ENCODE peak calls at places on chromosomes 4 and X, in nine cellular contexts. One of them, this sample, is unnamed.

GRCh38 chr4:147076179-147076578 is 130.5 kb upstream of the TTC29 start:
- DNase-seq in cardiac muscle cell: peak; percentile 45
- DNase-seq in ovary: no peak
- DNase-seq in mesenchymal stem cell: no peak
- DNase-seq in lung: no peak
- DNase-seq in fibroblast of lung: no peak
- DNase-seq in CD8-positive, alpha-beta memory T cell: no peak
- DNase-seq in H1: no peak
- DNase-seq in breast epithelium: no peak
- DNase-seq in this sample: no peak

GRCh38 chrX:23344208-23344903 is 9.7 kb downstream of the PTCHD1 start:
- DNase-seq in cardiac muscle cell: no peak
- DNase-seq in ovary: no peak
- DNase-seq in mesenchymal stem cell: no peak
- DNase-seq in lung: no peak
- DNase-seq in fibroblast of lung: peak; percentile 20
- DNase-seq in CD8-positive, alpha-beta memory T cell: no peak
- DNase-seq in H1: no peak
- DNase-seq in breast epithelium: no peak
- DNase-seq in this sample: no peak

GRCh38 chr4:105280338-105280809 is 133.7 kb downstream of the TET2 start:
- DNase-seq in cardiac muscle cell: no peak
- DNase-seq in ovary: no peak
- DNase-seq in mesenchymal stem cell: peak; percentile 18
- DNase-seq in lung: no peak
- DNase-seq in fibroblast of lung: peak; percentile 99
- DNase-seq in CD8-positive, alpha-beta memory T cell: no peak
- DNase-seq in H1: no peak
- DNase-seq in breast epithelium: no peak
- DNase-seq in this sample: no peak

GRCh38 chr4:22434895-22435294 is 81.0 kb downstream of the ADGRA3 start:
- DNase-seq in cardiac muscle cell: peak; percentile 76
- DNase-seq in ovary: no peak
- DNase-seq in mesenchymal stem cell: peak; percentile 60
- DNase-seq in lung: no peak
- DNase-seq in fibroblast of lung: peak; percentile 63
- DNase-seq in CD8-positive, alpha-beta memory T cell: no peak
- DNase-seq in H1: no peak
- DNase-seq in breast epithelium: no peak
- DNase-seq in this sample: no peak

GRCh38 chr4:42512226-42512625 is 114.9 kb downstream of the SHISA3 start:
- DNase-seq in cardiac muscle cell: no peak
- DNase-seq in ovary: no peak
- DNase-seq in mesenchymal stem cell: no peak
- DNase-seq in lung: no peak
- DNase-seq in fibroblast of lung: no peak
- DNase-seq in CD8-positive, alpha-beta memory T cell: no peak
- DNase-seq in H1: no peak
- DNase-seq in breast epithelium: no peak
- DNase-seq in this sample: no peak

GRCh38 chrX:123432362-123433150 is 248.5 kb downstream of the GRIA3 start:
- DNase-seq in cardiac muscle cell: no peak
- DNase-seq in ovary: no peak
- DNase-seq in mesenchymal stem cell: no peak
- DNase-seq in lung: no peak
- DNase-seq in fibroblast of lung: no peak
- DNase-seq in CD8-positive, alpha-beta memory T cell: no peak
- DNase-seq in H1: no peak
- DNase-seq in breast epithelium: no peak
- DNase-seq in this sample: no peak

GRCh38 chr4:86556791-86557415 is 37.2 kb upstream of the PTPN13 start:
- DNase-seq in cardiac muscle cell: no peak
- DNase-seq in ovary: no peak
- DNase-seq in mesenchymal stem cell: no peak
- DNase-seq in lung: no peak
- DNase-seq in fibroblast of lung: peak; percentile 36
- DNase-seq in CD8-positive, alpha-beta memory T cell: no peak
- DNase-seq in H1: no peak
- DNase-seq in breast epithelium: no peak
- DNase-seq in this sample: no peak

GRCh38 chr4:144712775-144713174 is 66.8 kb downstream of the HHIP start:
- DNase-seq in cardiac muscle cell: no peak
- DNase-seq in ovary: no peak
- DNase-seq in mesenchymal stem cell: no peak
- DNase-seq in lung: no peak
- DNase-seq in fibroblast of lung: peak; percentile 90
- DNase-seq in CD8-positive, alpha-beta memory T cell: no peak
- DNase-seq in H1: no peak
- DNase-seq in breast epithelium: no peak
- DNase-seq in this sample: no peak

GRCh38 chr4:84792366-84793301 is 173.9 kb downstream of the WDFY3 start:
- DNase-seq in cardiac muscle cell: no peak
- DNase-seq in ovary: no peak
- DNase-seq in mesenchymal stem cell: peak; percentile 22
- DNase-seq in lung: no peak
- DNase-seq in fibroblast of lung: no peak
- DNase-seq in CD8-positive, alpha-beta memory T cell: no peak
- DNase-seq in H1: no peak
- DNase-seq in breast epithelium: no peak
- DNase-seq in this sample: no peak

GRCh38 chrX:107712231-107713204 is 63.1 kb downstream of the TSC22D3 start:
- DNase-seq in cardiac muscle cell: no peak
- DNase-seq in ovary: no peak
- DNase-seq in mesenchymal stem cell: peak; percentile 93
- DNase-seq in lung: no peak
- DNase-seq in fibroblast of lung: peak; percentile 64
- DNase-seq in CD8-positive, alpha-beta memory T cell: peak; percentile 75
- DNase-seq in H1: no peak
- DNase-seq in breast epithelium: no peak
- DNase-seq in this sample: no peak

GRCh38 chr4:127936974-127937373 is 28.0 kb downstream of the MFSD8 start:
- DNase-seq in cardiac muscle cell: no peak
- DNase-seq in ovary: no peak
- DNase-seq in mesenchymal stem cell: peak; percentile 7
- DNase-seq in lung: no peak
- DNase-seq in fibroblast of lung: peak; percentile 56
- DNase-seq in CD8-positive, alpha-beta memory T cell: no peak
- DNase-seq in H1: no peak
- DNase-seq in breast epithelium: no peak
- DNase-seq in this sample: no peak

GRCh38 chr4:5050520-5050955 is 742 bp upstream of the STK32B start:
- DNase-seq in cardiac muscle cell: peak; percentile 81
- DNase-seq in ovary: peak; percentile 65
- DNase-seq in mesenchymal stem cell: peak; percentile 86
- DNase-seq in lung: peak; percentile 57
- DNase-seq in fibroblast of lung: peak; percentile 74
- DNase-seq in CD8-positive, alpha-beta memory T cell: no peak
- DNase-seq in H1: peak; percentile 53
- DNase-seq in breast epithelium: peak; percentile 77
- DNase-seq in this sample: peak; percentile 30

GRCh38 chr4:100569196-100569595 is 51.4 kb upstream of the EMCN start:
- DNase-seq in cardiac muscle cell: no peak
- DNase-seq in ovary: no peak
- DNase-seq in mesenchymal stem cell: no peak
- DNase-seq in lung: no peak
- DNase-seq in fibroblast of lung: no peak
- DNase-seq in CD8-positive, alpha-beta memory T cell: no peak
- DNase-seq in H1: no peak
- DNase-seq in breast epithelium: no peak
- DNase-seq in this sample: no peak

GRCh38 chr4:94253036-94253435 is 45.4 kb downstream of the SMARCAD1 start:
- DNase-seq in cardiac muscle cell: no peak
- DNase-seq in ovary: no peak
- DNase-seq in mesenchymal stem cell: peak; percentile 12
- DNase-seq in lung: no peak
- DNase-seq in fibroblast of lung: peak; percentile 33
- DNase-seq in CD8-positive, alpha-beta memory T cell: no peak
- DNase-seq in H1: no peak
- DNase-seq in breast epithelium: no peak
- DNase-seq in this sample: peak; percentile 21

GRCh38 chr4:38855466-38855865 is 1.2 kb downstream of the TLR6 start:
- DNase-seq in cardiac muscle cell: no peak
- DNase-seq in ovary: no peak
- DNase-seq in mesenchymal stem cell: no peak
- DNase-seq in lung: no peak
- DNase-seq in fibroblast of lung: no peak
- DNase-seq in CD8-positive, alpha-beta memory T cell: no peak
- DNase-seq in H1: no peak
- DNase-seq in breast epithelium: no peak
- DNase-seq in this sample: no peak
- H3K4me3 ChIP-seq in cardiac muscle cell: no peak overlapping the region
- H3K4me3 ChIP-seq in ovary: no peak overlapping the region
- H3K4me3 ChIP-seq in mesenchymal stem cell: no peak overlapping the region
- H3K4me3 ChIP-seq in lung: no peak overlapping the region
- H3K4me3 ChIP-seq in fibroblast of lung: no peak overlapping the region
- H3K4me3 ChIP-seq in CD8-positive, alpha-beta memory T cell: no peak overlapping the region
- H3K4me3 ChIP-seq in H1: no peak overlapping the region
- H3K4me3 ChIP-seq in breast epithelium: no peak overlapping the region
- H3K4me3 ChIP-seq in this sample: no peak overlapping the region

GRCh38 chrX:65595460-65595876 is 60.9 kb upstream of the LAS1L start:
- DNase-seq in cardiac muscle cell: peak; percentile 94
- DNase-seq in ovary: peak; percentile 92
- DNase-seq in mesenchymal stem cell: peak; percentile 91
- DNase-seq in lung: peak; percentile 96
- DNase-seq in fibroblast of lung: peak; percentile 85
- DNase-seq in CD8-positive, alpha-beta memory T cell: peak; percentile 88
- DNase-seq in H1: peak; percentile 73
- DNase-seq in breast epithelium: peak; percentile 82
- DNase-seq in this sample: peak; percentile 92
- H3K4me1 ChIP-seq in cardiac muscle cell: no peaks in the 10 kb centered on the region
- H3K4me1 ChIP-seq in ovary: no peaks in the 10 kb centered on the region
- H3K4me1 ChIP-seq in mesenchymal stem cell: no peaks in the 10 kb centered on the region
- H3K4me1 ChIP-seq in lung: peaks cover 3% of the 10 kb centered on the region
- H3K4me1 ChIP-seq in fibroblast of lung: no peaks in the 10 kb centered on the region
- H3K4me1 ChIP-seq in CD8-positive, alpha-beta memory T cell: peaks cover 46% of the 10 kb centered on the region
- H3K4me1 ChIP-seq in H1: no peaks in the 10 kb centered on the region
- H3K4me1 ChIP-seq in breast epithelium: no peaks in the 10 kb centered on the region
- H3K4me1 ChIP-seq in this sample: peaks cover 13% of the 10 kb centered on the region

DNA sequence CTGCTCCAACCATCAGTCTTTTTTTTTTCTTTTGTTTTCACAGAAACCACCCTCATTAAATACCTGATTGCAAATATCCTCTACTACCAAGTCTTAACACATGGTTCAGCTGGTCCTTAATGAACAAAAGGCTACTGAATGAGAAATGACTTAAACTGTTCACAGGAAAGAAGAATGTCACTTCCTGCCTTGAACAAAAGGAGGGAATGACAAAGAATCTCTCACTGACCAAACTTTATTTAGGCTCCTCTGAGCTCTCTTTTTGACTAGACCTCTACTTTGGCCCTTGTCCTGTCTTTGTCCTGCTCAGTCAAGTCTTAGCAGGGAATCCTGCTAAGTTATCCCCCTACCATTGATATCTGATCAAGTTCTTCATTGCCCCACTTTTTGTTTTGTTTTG is 31.8 kb upstream of the GJB1 start:
- DNase-seq in cardiac muscle cell: no peak
- DNase-seq in ovary: no peak
- DNase-seq in mesenchymal stem cell: no peak
- DNase-seq in lung: no peak
- DNase-seq in fibroblast of lung: no peak
- DNase-seq in CD8-positive, alpha-beta memory T cell: no peak
- DNase-seq in H1: no peak
- DNase-seq in breast epithelium: no peak
- DNase-seq in this sample: no peak
- H3K27ac ChIP-seq in cardiac muscle cell: no peak overlapping the region
- H3K27ac ChIP-seq in ovary: no peak overlapping the region
- H3K27ac ChIP-seq in mesenchymal stem cell: no peak overlapping the region
- H3K27ac ChIP-seq in lung: no peak overlapping the region
- H3K27ac ChIP-seq in fibroblast of lung: no peak overlapping the region
- H3K27ac ChIP-seq in CD8-positive, alpha-beta memory T cell: no peak overlapping the region
- H3K27ac ChIP-seq in H1: no peak overlapping the region
- H3K27ac ChIP-seq in breast epithelium: no peak overlapping the region
- H3K27ac ChIP-seq in this sample: no peak overlapping the region

GRCh38 chr4:74206088-74206826 is 48.3 kb downstream of the MTHFD2L start:
- DNase-seq in cardiac muscle cell: no peak
- DNase-seq in ovary: no peak
- DNase-seq in mesenchymal stem cell: peak; percentile 63
- DNase-seq in lung: no peak
- DNase-seq in fibroblast of lung: peak; percentile 97
- DNase-seq in CD8-positive, alpha-beta memory T cell: no peak
- DNase-seq in H1: no peak
- DNase-seq in breast epithelium: no peak
- DNase-seq in this sample: peak; percentile 66
- H3K4me3 ChIP-seq in cardiac muscle cell: no peak overlapping the region
- H3K4me3 ChIP-seq in ovary: no peak overlapping the region
- H3K4me3 ChIP-seq in mesenchymal stem cell: no peak overlapping the region
- H3K4me3 ChIP-seq in lung: no peak overlapping the region
- H3K4me3 ChIP-seq in fibroblast of lung: no peak overlapping the region
- H3K4me3 ChIP-seq in CD8-positive, alpha-beta memory T cell: no peak overlapping the region
- H3K4me3 ChIP-seq in H1: no peak overlapping the region
- H3K4me3 ChIP-seq in breast epithelium: no peak overlapping the region
- H3K4me3 ChIP-seq in this sample: no peak overlapping the region

GRCh38 chrX:64291106-64291505 is 60.7 kb upstream of the ASB12 start:
- DNase-seq in cardiac muscle cell: no peak
- DNase-seq in ovary: no peak
- DNase-seq in mesenchymal stem cell: no peak
- DNase-seq in lung: no peak
- DNase-seq in fibroblast of lung: no peak
- DNase-seq in CD8-positive, alpha-beta memory T cell: no peak
- DNase-seq in H1: no peak
- DNase-seq in breast epithelium: no peak
- DNase-seq in this sample: no peak
- H3K4me1 ChIP-seq in cardiac muscle cell: no peaks in the 10 kb centered on the region
- H3K4me1 ChIP-seq in ovary: no peaks in the 10 kb centered on the region
- H3K4me1 ChIP-seq in mesenchymal stem cell: no peaks in the 10 kb centered on the region
- H3K4me1 ChIP-seq in lung: no peaks in the 10 kb centered on the region
- H3K4me1 ChIP-seq in fibroblast of lung: no peaks in the 10 kb centered on the region
- H3K4me1 ChIP-seq in CD8-positive, alpha-beta memory T cell: no peaks in the 10 kb centered on the region
- H3K4me1 ChIP-seq in H1: no peaks in the 10 kb centered on the region
- H3K4me1 ChIP-seq in breast epithelium: no peaks in the 10 kb centered on the region
- H3K4me1 ChIP-seq in this sample: no peaks in the 10 kb centered on the region

DNA sequence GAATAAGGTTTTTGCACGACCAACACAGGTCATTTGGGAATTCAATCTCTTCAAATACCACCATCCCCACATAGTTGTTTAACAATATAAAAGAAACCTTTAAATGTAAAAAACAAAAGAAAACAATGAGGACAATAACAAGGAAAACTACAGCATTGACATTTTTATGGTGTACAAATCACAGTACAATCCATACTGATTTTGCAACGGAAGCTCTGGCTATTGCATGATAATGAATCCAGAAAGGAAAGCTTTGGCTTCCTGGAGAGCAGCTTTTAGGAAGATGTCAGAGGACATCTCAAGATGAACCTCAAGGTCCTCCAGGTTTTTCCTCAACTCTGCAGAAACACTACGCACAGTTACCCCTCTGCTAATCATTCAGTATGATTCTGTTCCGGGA is 111.5 kb upstream of the MYOZ2 start:
- DNase-seq in cardiac muscle cell: no peak
- DNase-seq in ovary: no peak
- DNase-seq in mesenchymal stem cell: no peak
- DNase-seq in lung: no peak
- DNase-seq in fibroblast of lung: no peak
- DNase-seq in CD8-positive, alpha-beta memory T cell: no peak
- DNase-seq in H1: no peak
- DNase-seq in breast epithelium: no peak
- DNase-seq in this sample: no peak
- H3K27ac ChIP-seq in cardiac muscle cell: no peak overlapping the region
- H3K27ac ChIP-seq in ovary: no peak overlapping the region
- H3K27ac ChIP-seq in mesenchymal stem cell: no peak overlapping the region
- H3K27ac ChIP-seq in lung: no peak overlapping the region
- H3K27ac ChIP-seq in fibroblast of lung: no peak overlapping the region
- H3K27ac ChIP-seq in CD8-positive, alpha-beta memory T cell: no peak overlapping the region
- H3K27ac ChIP-seq in H1: no peak overlapping the region
- H3K27ac ChIP-seq in breast epithelium: no peak overlapping the region
- H3K27ac ChIP-seq in this sample: no peak overlapping the region

This sample was measured in SJSA1.